ENCODE peak calls at places on chromosome 13, in four cellular contexts. G is testis, S is omental fat pad, D is WERI-Rb-1. J is an unnamed sample.

GRCh38 chr13:109152311-109152820 is 523.0 kb downstream of the MYO16 start:
- DNase-seq in G (no peak), D (no peak), S (no peak), J (no peak)

GRCh38 chr13:75889427-75889826 is 253.3 kb downstream of the LMO7 start:
- DNase-seq in S (no peak), D (peak; percentile 61), G (no peak), J (no peak)

GRCh38 chr13:100664171-100664900 is 10.3 kb downstream of the TMTC4 start:
- DNase-seq in S (no peak), D (no peak), G (no peak), J (no peak)

GRCh38 chr13:30346159-30346788 is 38.9 kb upstream of the KATNAL1 start:
- DNase-seq in S (no peak), D (no peak), G (no peak), J (no peak)

GRCh38 chr13:97600438-97601080 is 166.6 kb downstream of the RAP2A start:
- DNase-seq in D (no peak), G (no peak), S (no peak), J (no peak)

GRCh38 chr13:75507027-75508001 is 25.3 kb upstream of the TBC1D4 start:
- DNase-seq in G (no peak), D (no peak), S (no peak), J (no peak)

GRCh38 chr13:29593605-29594297 is 1.7 kb downstream of the SLC7A1 start:
- DNase-seq in S (no peak), G (no peak), D (no peak), J (no peak)

GRCh38 chr13:30615851-30616311 is 1.8 kb upstream of the USPL1 start:
- DNase-seq in G (no peak), D (no peak), S (no peak), J (no peak)

GRCh38 chr13:50396001-50396400 is 380.8 kb downstream of the KCNRG start:
- DNase-seq in S (no peak), D (no peak), G (no peak), J (no peak)

GRCh38 chr13:110421696-110422395 is 114.8 kb downstream of the COL4A2 start:
- DNase-seq in G (no peak), S (no peak), D (no peak), J (no peak)

GRCh38 chr13:93279982-93280381 is 53.4 kb downstream of the GPC6 start:
- DNase-seq in S (no peak), D (no peak), G (no peak), J (no peak)

GRCh38 chr13:61136101-61136500 is 279.5 kb downstream of the PCDH20 start:
- DNase-seq in D (no peak), G (no peak), S (no peak), J (no peak)

GRCh38 chr13:30872195-30872594 is 33.9 kb upstream of the MEDAG start:
- DNase-seq in D (no peak), G (no peak), S (no peak), J (no peak)

GRCh38 chr13:45529758-45530157 is 65.0 kb downstream of the COG3 start:
- DNase-seq in G (no peak), D (no peak), S (no peak), J (no peak)

GRCh38 chr13:59750860-59751259 is 412.9 kb downstream of the DIAPH3 start:
- DNase-seq in D (no peak), S (no peak), G (peak; percentile 52), J (no peak)

GRCh38 chr13:59144700-59145099 is 1019.0 kb downstream of the DIAPH3 start:
- DNase-seq in S (no peak), G (no peak), D (no peak), J (no peak)

GRCh38 chr13:94656766-94657165 is 55.1 kb downstream of the GPR180 start:
- DNase-seq in G (no peak), S (no peak), D (no peak), J (no peak)
- TF ChIP-seq CTCF in G (no peak), S (no peak), D (no peak), J (no peak)

DNA sequence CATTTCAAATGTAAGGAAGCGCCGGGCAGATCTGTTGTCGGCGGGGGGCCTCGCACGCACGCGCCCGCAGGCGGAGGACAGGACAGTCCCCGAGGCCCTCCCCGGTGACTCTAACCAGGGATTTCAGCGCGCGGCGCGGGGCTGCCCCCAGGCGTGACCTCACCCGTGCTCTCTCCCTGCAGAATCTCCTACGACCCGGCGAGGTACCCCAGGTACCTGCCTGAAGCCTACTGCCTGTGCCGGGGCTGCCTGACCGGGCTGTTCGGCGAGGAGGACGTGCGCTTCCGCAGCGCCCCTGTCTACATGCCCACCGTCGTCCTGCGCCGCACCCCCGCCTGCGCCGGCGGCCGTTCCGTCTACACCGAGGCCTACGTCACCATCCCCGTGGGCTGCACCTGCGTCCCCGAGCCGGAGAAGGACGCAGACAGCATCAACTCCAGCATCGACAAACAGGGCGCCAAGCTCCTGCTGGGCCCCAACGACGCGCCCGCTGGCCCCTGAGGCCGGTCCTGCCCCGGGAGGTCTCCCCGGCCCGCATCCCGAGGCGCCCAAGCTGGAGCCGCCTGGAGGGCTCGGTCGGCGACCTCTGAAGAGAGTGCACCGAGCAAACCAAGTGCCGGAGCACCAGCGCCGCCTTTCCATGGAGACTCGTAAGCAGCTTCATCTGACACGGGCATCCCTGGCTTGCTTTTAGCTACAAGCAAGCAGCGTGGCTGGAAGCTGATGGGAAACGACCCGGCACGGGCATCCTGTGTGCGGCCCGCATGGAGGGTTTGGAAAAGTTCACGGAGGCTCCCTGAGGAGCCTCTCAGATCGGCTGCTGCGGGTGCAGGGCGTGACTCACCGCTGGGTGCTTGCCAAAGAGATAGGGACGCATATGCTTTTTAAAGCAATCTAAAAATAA is 18.2 kb downstream of the IL17D start:
- DNase-seq in S (no peak), G (peak; percentile 67), D (no peak), J (no peak)
- TF ChIP-seq CTCF in S (no peak), G (no peak), D (no peak), J (no peak)

GRCh38 chr13:32031025-32031814 is at the start of gene FRY:
- DNase-seq in G (peak; percentile 76), S (peak; percentile 30), D (peak; percentile 78), J (peak; percentile 49)
- TF ChIP-seq CTCF in G (no peak), S (no peak), D (no peak), J (no peak)

DNA sequence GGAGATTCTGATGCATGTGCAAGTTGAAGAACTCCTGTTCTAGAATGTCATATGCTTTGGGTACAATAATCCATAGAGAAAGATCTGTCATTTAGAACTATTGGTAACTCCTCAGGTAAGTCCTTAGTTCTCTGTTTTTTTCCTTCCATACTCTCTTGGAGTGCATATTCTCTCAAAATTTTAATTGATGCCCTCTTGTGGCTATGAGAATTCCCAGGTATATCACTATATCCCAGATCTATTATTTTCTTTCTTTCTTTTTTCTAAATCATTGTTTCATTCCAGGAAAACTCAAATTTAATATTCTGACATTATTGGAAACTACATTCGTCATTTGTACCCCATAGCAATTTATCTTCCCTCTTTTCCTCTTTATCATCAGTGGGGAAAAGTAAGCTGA is 485.4 kb downstream of the KLF5 start:
- DNase-seq in D (no peak), S (no peak), G (no peak), J (no peak)
- TF ChIP-seq CTCF in D (no peak), S (no peak), G (no peak), J (no peak)

DNA sequence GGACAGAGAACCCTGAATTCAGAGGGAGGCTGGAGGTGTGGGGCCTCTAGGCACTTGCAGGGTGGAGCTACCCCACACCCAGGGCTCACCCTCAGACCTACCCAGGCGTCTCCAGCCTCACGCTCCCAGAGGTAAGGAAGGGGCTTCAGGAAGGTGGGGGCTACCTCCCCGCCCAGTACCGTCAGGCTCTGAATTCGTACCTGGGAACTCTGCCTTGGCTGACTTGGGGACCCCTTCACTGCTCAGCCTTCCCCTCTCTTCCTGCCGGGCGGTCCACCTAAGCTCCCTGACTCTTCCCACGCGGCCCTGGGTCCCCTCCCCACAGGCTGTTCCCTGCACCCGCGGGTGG is 28.5 kb upstream of the PARP4 start:
- DNase-seq in D (no peak), S (no peak), G (no peak), J (no peak)
- TF ChIP-seq CTCF in D (no peak), S (no peak), G (no peak), J (no peak)

J was measured in D721Med.